ENCODE peak calls at places on chromosomes 2 and 18, in seven cellular contexts. Z, O, T, L, C, Y and W are unnamed samples.

GRCh38 chr2:88481937-88482336 is 29.4 kb upstream of the FOXI3 start:
- DNase-seq in Z (no peak), O (no peak), T (no peak), L (no peak), C (peak), Y (no peak), W (peak)

GRCh38 chr2:192162392-192163042 is 32.2 kb downstream of the TMEFF2 start:
- DNase-seq in Z (peak), O (peak), T (peak), L (peak), C (peak), Y (no peak), W (peak)

GRCh38 chr2:202960524-202960923 is 48.4 kb downstream of the CARF start:
- DNase-seq in Z (no peak), O (no peak), T (no peak), L (no peak), C (no peak), Y (no peak), W (no peak)

GRCh38 chr2:23091019-23091418 is 294.0 kb upstream of the KLHL29 start:
- DNase-seq in Z (no peak), O (no peak), T (no peak), L (no peak), C (no peak), Y (no peak), W (no peak)

GRCh38 chr2:238127165-238128060 is 11.1 kb upstream of the KLHL30 start:
- DNase-seq in Z (peak), O (no peak), T (no peak), L (no peak), C (no peak), Y (no peak), W (peak)

GRCh38 chr2:212958757-212959295 is 192.6 kb downstream of the IKZF2 start:
- DNase-seq in Z (no peak), O (peak), T (no peak), L (no peak), C (no peak), Y (no peak), W (peak)

GRCh38 chr2:383173-383572 is 95.3 kb upstream of the ALKAL2 start:
- DNase-seq in Z (peak), O (no peak), T (no peak), L (no peak), C (no peak), Y (no peak), W (no peak)

GRCh38 chr2:12330916-12331315 is 385.8 kb upstream of the TRIB2 start:
- DNase-seq in Z (no peak), O (no peak), T (no peak), L (no peak), C (no peak), Y (no peak), W (peak)

GRCh38 chr18:32889620-32890593 is 117.1 kb upstream of the KLHL14 start:
- DNase-seq in Z (peak), O (no peak), T (no peak), L (no peak), C (no peak), Y (no peak), W (no peak)

GRCh38 chr18:32896781-32897547 is 124.1 kb upstream of the KLHL14 start:
- DNase-seq in Z (no peak), O (no peak), T (no peak), L (no peak), C (no peak), Y (no peak), W (no peak)

GRCh38 chr18:32891797-32892196 is 119.0 kb upstream of the KLHL14 start:
- DNase-seq in Z (no peak), O (no peak), T (no peak), L (no peak), C (no peak), Y (no peak), W (peak)

GRCh38 chr18:32891130-32891529 is 118.3 kb upstream of the KLHL14 start:
- DNase-seq in Z (no peak), O (no peak), T (no peak), L (no peak), C (no peak), Y (no peak), W (no peak)

DNA sequence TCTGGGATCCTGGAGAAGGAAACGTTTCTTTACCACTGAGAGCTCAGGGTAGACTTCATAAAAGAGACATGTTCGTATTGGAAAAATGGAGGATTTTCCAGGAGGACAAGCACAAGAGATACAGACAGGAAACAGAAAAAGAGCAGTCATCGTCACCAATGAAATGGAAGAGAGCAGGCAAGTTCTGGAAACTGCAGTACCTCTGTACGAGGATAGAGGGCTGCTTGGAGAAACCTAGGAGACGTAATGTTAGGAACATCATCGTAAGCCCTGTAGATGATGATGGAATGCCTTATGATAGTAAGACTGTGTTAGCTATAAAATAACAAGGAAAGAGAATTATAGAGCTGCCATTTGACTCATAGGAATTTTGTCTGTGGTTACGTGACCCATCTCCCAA is 121.1 kb upstream of the KLHL14 start:
- DNase-seq in Z (no peak), O (no peak), T (no peak), L (no peak), C (no peak), Y (no peak), W (peak)
- TF ChIP-seq CTCF in Z (peak), O (no peak), T (no peak), L (no peak), C (no peak), Y (no peak), W (peak)

GRCh38 chr18:78813156-78813555 is 166.5 kb upstream of the SALL3 start:
- DNase-seq in Z (no peak), O (no peak), T (no peak), L (no peak), C (no peak), Y (no peak), W (no peak)

GRCh38 chr18:78814766-78815165 is 164.9 kb upstream of the SALL3 start:
- DNase-seq in Z (no peak), O (no peak), T (no peak), L (no peak), C (no peak), Y (no peak), W (no peak)

GRCh38 chr18:78812067-78812466 is 167.6 kb upstream of the SALL3 start:
- DNase-seq in Z (no peak), O (no peak), T (no peak), L (no peak), C (no peak), Y (no peak), W (no peak)

GRCh38 chr18:78814321-78814720 is 165.3 kb upstream of the SALL3 start:
- DNase-seq in Z (peak), O (no peak), T (no peak), L (no peak), C (peak), Y (no peak), W (no peak)

DNA sequence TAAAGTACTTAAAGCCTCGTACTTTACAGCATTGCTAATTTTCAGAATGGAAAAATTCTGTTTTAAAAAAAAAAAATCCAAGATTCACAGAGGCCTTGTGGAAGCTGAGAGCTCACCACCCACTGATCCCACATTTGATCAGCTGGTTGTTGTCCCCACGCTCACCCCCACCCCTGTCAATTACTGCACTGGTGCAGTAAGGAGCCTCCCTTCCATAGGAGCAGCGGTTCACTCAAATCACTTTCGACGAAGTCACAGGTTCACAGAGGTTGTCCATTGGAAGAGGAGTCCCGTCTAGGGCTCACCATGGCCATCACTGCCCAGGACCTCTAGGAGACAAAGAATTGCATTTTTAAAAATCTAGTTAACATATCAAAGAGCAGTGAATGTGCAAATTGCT is 165.7 kb upstream of the SALL3 start:
- DNase-seq in Z (no peak), O (no peak), T (no peak), L (no peak), C (no peak), Y (no peak), W (no peak)
- TF ChIP-seq CTCF in Z (no peak), O (no peak), T (no peak), L (no peak), C (no peak), Y (no peak), W (no peak)

GRCh38 chr18:77112161-77112801 is 20.3 kb downstream of the MBP start:
- DNase-seq in Z (no peak), O (no peak), T (no peak), L (no peak), C (no peak), Y (no peak), W (no peak)

GRCh38 chr18:77110936-77111335 is 21.6 kb downstream of the MBP start:
- DNase-seq in Z (no peak), O (no peak), T (no peak), L (no peak), C (no peak), Y (no peak), W (no peak)

GRCh38 chr18:77108821-77109692 is 23.5 kb downstream of the MBP start:
- DNase-seq in Z (no peak), O (no peak), T (no peak), L (no peak), C (no peak), Y (no peak), W (no peak)

GRCh38 chr18:77111449-77112160 is 21.0 kb downstream of the MBP start:
- DNase-seq in Z (no peak), O (no peak), T (no peak), L (no peak), C (no peak), Y (no peak), W (peak)

GRCh38 chr18:77110400-77110799 is 22.2 kb downstream of the MBP start:
- DNase-seq in Z (no peak), O (no peak), T (no peak), L (no peak), C (no peak), Y (no peak), W (no peak)
- TF ChIP-seq CTCF in Z (no peak), O (no peak), T (no peak), L (no peak), C (no peak), Y (peak), W (peak)

DNA sequence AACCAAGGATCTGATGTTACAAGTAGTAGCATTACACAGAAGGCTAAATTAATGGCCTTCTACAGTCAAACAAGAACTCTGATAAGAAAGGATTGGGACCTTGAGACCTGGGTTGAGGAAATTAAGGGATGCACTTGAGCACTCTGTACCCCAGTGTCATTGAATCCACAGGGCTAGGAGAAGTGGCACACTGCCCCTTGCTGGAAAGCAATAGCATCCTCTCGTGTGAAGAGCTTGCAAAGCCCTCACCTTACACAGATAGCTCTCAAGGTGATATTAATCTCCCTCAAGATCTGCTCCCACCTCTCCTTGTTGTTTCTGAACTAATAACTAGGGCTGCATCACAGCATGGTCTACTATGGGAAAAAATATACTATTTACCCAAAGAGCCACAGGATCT is 26.5 kb upstream of the CHST9 start:
- DNase-seq in Z (no peak), O (no peak), T (no peak), L (no peak), C (no peak), Y (no peak), W (no peak)
- TF ChIP-seq CTCF in Z (peak), O (no peak), T (no peak), L (no peak), C (no peak), Y (peak), W (no peak)

GRCh38 chr2:10507106-10507505 is 59.0 kb upstream of the ODC1 start:
- DNase-seq in Z (no peak), O (no peak), T (no peak), L (no peak), C (no peak), Y (no peak), W (no peak)
- TF ChIP-seq CTCF in Z (no peak), O (no peak), T (no peak), L (no peak), C (no peak), Y (no peak), W (no peak)

GRCh38 chr2:81389203-81389602 is 1084.7 kb upstream of the LRRTM1 start:
- DNase-seq in Z (no peak), O (no peak), T (no peak), L (no peak), C (no peak), Y (no peak), W (peak)
- TF ChIP-seq CTCF in Z (peak), O (no peak), T (no peak), L (no peak), C (peak), Y (no peak), W (no peak)

DNA sequence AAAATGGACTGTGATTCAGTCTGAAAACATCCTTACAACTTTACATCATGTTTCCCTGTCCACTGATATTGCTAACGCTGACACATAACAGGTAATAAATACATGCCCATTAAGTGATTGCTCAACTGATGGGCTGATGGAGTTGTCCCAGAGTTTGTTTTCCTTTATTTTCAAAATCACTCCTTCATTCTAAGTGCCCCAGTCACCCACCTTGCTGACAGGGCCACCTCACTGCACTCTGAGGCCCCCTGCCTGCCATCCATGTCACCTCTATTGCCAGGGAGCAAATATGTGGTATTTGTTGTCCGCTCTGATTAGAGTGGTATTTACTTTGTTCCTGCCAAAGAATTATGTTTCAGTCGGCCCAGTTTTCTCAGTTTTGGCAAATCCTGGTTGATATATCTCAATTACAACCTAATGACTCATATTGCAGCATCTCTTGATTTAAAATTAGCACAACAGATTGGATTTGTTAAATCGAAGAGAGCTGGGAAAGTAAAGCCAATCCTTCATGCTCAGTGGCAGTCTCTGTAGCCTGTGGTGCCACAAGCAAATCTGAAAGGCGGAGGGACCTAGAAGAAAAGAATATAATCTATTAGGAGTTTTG is 105.1 kb downstream of the RDH14 start:
- DNase-seq in Z (peak), O (peak), T (no peak), L (no peak), C (peak), Y (no peak), W (peak)
- TF ChIP-seq CTCF in Z (peak), O (peak), T (no peak), L (peak), C (peak), Y (peak), W (peak)

GRCh38 chr2:46333912-46334311 is 36.7 kb downstream of the EPAS1 start:
- DNase-seq in Z (no peak), O (no peak), T (no peak), L (peak), C (no peak), Y (no peak), W (no peak)
- TF ChIP-seq CTCF in Z (peak), O (peak), T (no peak), L (peak), C (no peak), Y (peak), W (no peak)

DNA sequence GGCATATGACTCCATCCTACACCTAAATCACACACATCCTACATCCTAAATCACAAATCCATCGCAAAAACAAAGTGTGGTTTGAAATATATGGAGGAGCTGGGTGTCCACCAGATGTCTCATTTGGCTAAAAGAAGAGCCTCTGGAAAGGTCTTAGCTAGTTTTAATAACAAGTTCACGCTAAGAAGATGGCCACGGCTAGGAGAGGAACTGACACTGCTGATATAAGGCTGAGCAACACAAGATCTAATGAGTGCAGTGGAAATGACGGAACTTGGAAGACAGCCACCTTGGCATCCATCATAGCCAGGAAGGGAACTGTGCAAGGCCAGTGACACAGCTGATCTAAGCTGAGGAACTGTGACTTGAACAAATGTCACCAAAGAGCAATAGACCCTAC is 60.0 kb upstream of the AGAP1 start:
- DNase-seq in Z (no peak), O (no peak), T (no peak), L (peak), C (no peak), Y (peak), W (no peak)
- TF ChIP-seq CTCF in Z (no peak), O (peak), T (no peak), L (no peak), C (no peak), Y (peak), W (no peak)